ENCODE peak calls at places on chromosomes 5 and 9, in six cellular contexts. One of them, this sample, is unnamed.

GRCh38 chr9:93209097-93209496 is 25.2 kb downstream of the WNK2 start:
- DNase-seq in stimulated activated naive CD8-positive, alpha-beta T cell treated with anti-CD3 and anti-CD28 coated beads, Interleukin-15, Interleukin-2, amounts not matched to agents 100 U/mL and 50 U/mL, for 24 hours: no peak
- DNase-seq in NCI-H1105: no peak
- DNase-seq in iris pigment epithelial cell: no peak
- DNase-seq in HCT116: no peak
- DNase-seq in T-helper 9 cell: no peak
- DNase-seq in this sample: no peak

GRCh38 chr5:318341-318897 is 3.1 kb upstream of the AHRR start:
- DNase-seq in T-helper 9 cell: no peak
- DNase-seq in iris pigment epithelial cell: peak
- DNase-seq in HCT116: peak
- DNase-seq in NCI-H1105: no peak
- DNase-seq in stimulated activated naive CD8-positive, alpha-beta T cell treated with anti-CD3 and anti-CD28 coated beads, Interleukin-15, Interleukin-2, amounts not matched to agents 100 U/mL and 50 U/mL, for 24 hours: no peak
- DNase-seq in this sample: no peak

GRCh38 chr9:109989296-109989695 is 209.3 kb downstream of the PALM2AKAP2 start:
- DNase-seq in iris pigment epithelial cell: peak
- DNase-seq in T-helper 9 cell: no peak
- DNase-seq in HCT116: no peak
- DNase-seq in NCI-H1105: no peak
- DNase-seq in stimulated activated naive CD8-positive, alpha-beta T cell treated with anti-CD3 and anti-CD28 coated beads, Interleukin-15, Interleukin-2, amounts not matched to agents 100 U/mL and 50 U/mL, for 24 hours: no peak
- DNase-seq in this sample: no peak

GRCh38 chr5:14177651-14178050 is 34.5 kb downstream of the TRIO start:
- DNase-seq in NCI-H1105: no peak
- DNase-seq in iris pigment epithelial cell: no peak
- DNase-seq in T-helper 9 cell: no peak
- DNase-seq in HCT116: no peak
- DNase-seq in stimulated activated naive CD8-positive, alpha-beta T cell treated with anti-CD3 and anti-CD28 coated beads, Interleukin-15, Interleukin-2, amounts not matched to agents 100 U/mL and 50 U/mL, for 24 hours: no peak
- DNase-seq in this sample: no peak

GRCh38 chr9:114271556-114272510 is 51.1 kb upstream of the ORM1 start:
- DNase-seq in stimulated activated naive CD8-positive, alpha-beta T cell treated with anti-CD3 and anti-CD28 coated beads, Interleukin-15, Interleukin-2, amounts not matched to agents 100 U/mL and 50 U/mL, for 24 hours: peak
- DNase-seq in HCT116: peak
- DNase-seq in NCI-H1105: no peak
- DNase-seq in T-helper 9 cell: no peak
- DNase-seq in iris pigment epithelial cell: peak
- DNase-seq in this sample: peak

GRCh38 chr9:98234231-98234825 is 21.1 kb downstream of the TBC1D2 start:
- DNase-seq in stimulated activated naive CD8-positive, alpha-beta T cell treated with anti-CD3 and anti-CD28 coated beads, Interleukin-15, Interleukin-2, amounts not matched to agents 100 U/mL and 50 U/mL, for 24 hours: no peak
- DNase-seq in iris pigment epithelial cell: no peak
- DNase-seq in T-helper 9 cell: no peak
- DNase-seq in HCT116: no peak
- DNase-seq in NCI-H1105: no peak
- DNase-seq in this sample: no peak

GRCh38 chr9:106860731-106861584 is 2.0 kb upstream of the ZNF462 start:
- DNase-seq in iris pigment epithelial cell: peak
- DNase-seq in NCI-H1105: no peak
- DNase-seq in HCT116: no peak
- DNase-seq in T-helper 9 cell: no peak
- DNase-seq in stimulated activated naive CD8-positive, alpha-beta T cell treated with anti-CD3 and anti-CD28 coated beads, Interleukin-15, Interleukin-2, amounts not matched to agents 100 U/mL and 50 U/mL, for 24 hours: no peak
- DNase-seq in this sample: peak

GRCh38 chr5:107805166-107805565 is 134.4 kb upstream of the EFNA5 start:
- DNase-seq in HCT116: no peak
- DNase-seq in iris pigment epithelial cell: no peak
- DNase-seq in stimulated activated naive CD8-positive, alpha-beta T cell treated with anti-CD3 and anti-CD28 coated beads, Interleukin-15, Interleukin-2, amounts not matched to agents 100 U/mL and 50 U/mL, for 24 hours: no peak
- DNase-seq in NCI-H1105: no peak
- DNase-seq in T-helper 9 cell: no peak
- DNase-seq in this sample: no peak

GRCh38 chr9:34493972-34494535 is 28.7 kb downstream of the ENHO start:
- DNase-seq in NCI-H1105: no peak
- DNase-seq in iris pigment epithelial cell: peak
- DNase-seq in stimulated activated naive CD8-positive, alpha-beta T cell treated with anti-CD3 and anti-CD28 coated beads, Interleukin-15, Interleukin-2, amounts not matched to agents 100 U/mL and 50 U/mL, for 24 hours: peak
- DNase-seq in T-helper 9 cell: peak
- DNase-seq in HCT116: no peak
- DNase-seq in this sample: peak

GRCh38 chr5:39671421-39672110 is 246.8 kb upstream of the DAB2 start:
- DNase-seq in stimulated activated naive CD8-positive, alpha-beta T cell treated with anti-CD3 and anti-CD28 coated beads, Interleukin-15, Interleukin-2, amounts not matched to agents 100 U/mL and 50 U/mL, for 24 hours: no peak
- DNase-seq in T-helper 9 cell: no peak
- DNase-seq in iris pigment epithelial cell: no peak
- DNase-seq in NCI-H1105: no peak
- DNase-seq in HCT116: no peak
- DNase-seq in this sample: no peak

GRCh38 chr9:77534376-77535057 is 113.6 kb downstream of the GNA14 start:
- DNase-seq in T-helper 9 cell: no peak
- DNase-seq in HCT116: no peak
- DNase-seq in iris pigment epithelial cell: no peak
- DNase-seq in stimulated activated naive CD8-positive, alpha-beta T cell treated with anti-CD3 and anti-CD28 coated beads, Interleukin-15, Interleukin-2, amounts not matched to agents 100 U/mL and 50 U/mL, for 24 hours: no peak
- DNase-seq in NCI-H1105: no peak
- DNase-seq in this sample: no peak

GRCh38 chr5:56848206-56848605 is 32.9 kb downstream of the MAP3K1 start:
- DNase-seq in T-helper 9 cell: no peak
- DNase-seq in iris pigment epithelial cell: no peak
- DNase-seq in HCT116: no peak
- DNase-seq in NCI-H1105: no peak
- DNase-seq in stimulated activated naive CD8-positive, alpha-beta T cell treated with anti-CD3 and anti-CD28 coated beads, Interleukin-15, Interleukin-2, amounts not matched to agents 100 U/mL and 50 U/mL, for 24 hours: no peak
- DNase-seq in this sample: no peak

GRCh38 chr5:44942524-44943001 is 133.8 kb downstream of the MRPS30 start:
- DNase-seq in HCT116: no peak
- DNase-seq in iris pigment epithelial cell: no peak
- DNase-seq in stimulated activated naive CD8-positive, alpha-beta T cell treated with anti-CD3 and anti-CD28 coated beads, Interleukin-15, Interleukin-2, amounts not matched to agents 100 U/mL and 50 U/mL, for 24 hours: no peak
- DNase-seq in T-helper 9 cell: no peak
- DNase-seq in NCI-H1105: no peak
- DNase-seq in this sample: no peak

GRCh38 chr9:115278241-115279035 is 160.5 kb upstream of the TNC start:
- DNase-seq in T-helper 9 cell: no peak
- DNase-seq in HCT116: no peak
- DNase-seq in NCI-H1105: no peak
- DNase-seq in stimulated activated naive CD8-positive, alpha-beta T cell treated with anti-CD3 and anti-CD28 coated beads, Interleukin-15, Interleukin-2, amounts not matched to agents 100 U/mL and 50 U/mL, for 24 hours: no peak
- DNase-seq in iris pigment epithelial cell: no peak
- DNase-seq in this sample: no peak

GRCh38 chr9:125694478-125694877 is 12.5 kb downstream of the MAPKAP1 start:
- DNase-seq in T-helper 9 cell: no peak
- DNase-seq in stimulated activated naive CD8-positive, alpha-beta T cell treated with anti-CD3 and anti-CD28 coated beads, Interleukin-15, Interleukin-2, amounts not matched to agents 100 U/mL and 50 U/mL, for 24 hours: no peak
- DNase-seq in iris pigment epithelial cell: peak
- DNase-seq in HCT116: no peak
- DNase-seq in NCI-H1105: no peak
- DNase-seq in this sample: no peak

GRCh38 chr5:324736-325612 is 3.5 kb downstream of the AHRR start:
- DNase-seq in T-helper 9 cell: no peak
- DNase-seq in NCI-H1105: no peak
- DNase-seq in iris pigment epithelial cell: no peak
- DNase-seq in HCT116: no peak
- DNase-seq in stimulated activated naive CD8-positive, alpha-beta T cell treated with anti-CD3 and anti-CD28 coated beads, Interleukin-15, Interleukin-2, amounts not matched to agents 100 U/mL and 50 U/mL, for 24 hours: no peak
- DNase-seq in this sample: no peak

GRCh38 chr5:68055686-68056085 is 159.9 kb upstream of the PIK3R1 start:
- DNase-seq in iris pigment epithelial cell: no peak
- DNase-seq in NCI-H1105: no peak
- DNase-seq in T-helper 9 cell: no peak
- DNase-seq in stimulated activated naive CD8-positive, alpha-beta T cell treated with anti-CD3 and anti-CD28 coated beads, Interleukin-15, Interleukin-2, amounts not matched to agents 100 U/mL and 50 U/mL, for 24 hours: no peak
- DNase-seq in HCT116: no peak
- DNase-seq in this sample: no peak

GRCh38 chr5:115179959-115180709 is 10.4 kb upstream of the TRIM36 start:
- DNase-seq in iris pigment epithelial cell: peak
- DNase-seq in stimulated activated naive CD8-positive, alpha-beta T cell treated with anti-CD3 and anti-CD28 coated beads, Interleukin-15, Interleukin-2, amounts not matched to agents 100 U/mL and 50 U/mL, for 24 hours: peak
- DNase-seq in T-helper 9 cell: no peak
- DNase-seq in HCT116: no peak
- DNase-seq in NCI-H1105: peak
- DNase-seq in this sample: peak

GRCh38 chr5:13505326-13505725 is 439.2 kb downstream of the DNAH5 start:
- DNase-seq in T-helper 9 cell: no peak
- DNase-seq in NCI-H1105: no peak
- DNase-seq in iris pigment epithelial cell: no peak
- DNase-seq in stimulated activated naive CD8-positive, alpha-beta T cell treated with anti-CD3 and anti-CD28 coated beads, Interleukin-15, Interleukin-2, amounts not matched to agents 100 U/mL and 50 U/mL, for 24 hours: no peak
- DNase-seq in HCT116: no peak
- DNase-seq in this sample: no peak

GRCh38 chr9:70260007-70260443 is 1.2 kb downstream of the SMC5 start:
- DNase-seq in stimulated activated naive CD8-positive, alpha-beta T cell treated with anti-CD3 and anti-CD28 coated beads, Interleukin-15, Interleukin-2, amounts not matched to agents 100 U/mL and 50 U/mL, for 24 hours: no peak
- DNase-seq in HCT116: no peak
- DNase-seq in T-helper 9 cell: no peak
- DNase-seq in iris pigment epithelial cell: no peak
- DNase-seq in NCI-H1105: no peak
- DNase-seq in this sample: no peak

GRCh38 chr5:81572201-81572600 is 178.3 kb upstream of the ACOT12 start:
- DNase-seq in stimulated activated naive CD8-positive, alpha-beta T cell treated with anti-CD3 and anti-CD28 coated beads, Interleukin-15, Interleukin-2, amounts not matched to agents 100 U/mL and 50 U/mL, for 24 hours: no peak
- DNase-seq in T-helper 9 cell: no peak
- DNase-seq in NCI-H1105: no peak
- DNase-seq in HCT116: no peak
- DNase-seq in iris pigment epithelial cell: no peak
- DNase-seq in this sample: no peak

GRCh38 chr9:108910402-108910801 is 23.5 kb downstream of the ELP1 start:
- DNase-seq in iris pigment epithelial cell: no peak
- DNase-seq in stimulated activated naive CD8-positive, alpha-beta T cell treated with anti-CD3 and anti-CD28 coated beads, Interleukin-15, Interleukin-2, amounts not matched to agents 100 U/mL and 50 U/mL, for 24 hours: no peak
- DNase-seq in HCT116: no peak
- DNase-seq in NCI-H1105: no peak
- DNase-seq in T-helper 9 cell: no peak
- DNase-seq in this sample: no peak

GRCh38 chr9:129752915-129753724 is at the start of gene PTGES:
- DNase-seq in NCI-H1105: no peak
- DNase-seq in iris pigment epithelial cell: peak
- DNase-seq in stimulated activated naive CD8-positive, alpha-beta T cell treated with anti-CD3 and anti-CD28 coated beads, Interleukin-15, Interleukin-2, amounts not matched to agents 100 U/mL and 50 U/mL, for 24 hours: peak
- DNase-seq in T-helper 9 cell: peak
- DNase-seq in HCT116: peak
- DNase-seq in this sample: peak

GRCh38 chr9:131656356-131657030 is 83.4 kb downstream of the RAPGEF1 start:
- DNase-seq in HCT116: no peak
- DNase-seq in NCI-H1105: no peak
- DNase-seq in T-helper 9 cell: peak
- DNase-seq in stimulated activated naive CD8-positive, alpha-beta T cell treated with anti-CD3 and anti-CD28 coated beads, Interleukin-15, Interleukin-2, amounts not matched to agents 100 U/mL and 50 U/mL, for 24 hours: peak
- DNase-seq in iris pigment epithelial cell: no peak
- DNase-seq in this sample: peak

GRCh38 chr5:175788155-175788787 is 83.1 kb upstream of the CPLX2 start:
- DNase-seq in stimulated activated naive CD8-positive, alpha-beta T cell treated with anti-CD3 and anti-CD28 coated beads, Interleukin-15, Interleukin-2, amounts not matched to agents 100 U/mL and 50 U/mL, for 24 hours: no peak
- DNase-seq in NCI-H1105: no peak
- DNase-seq in HCT116: no peak
- DNase-seq in iris pigment epithelial cell: no peak
- DNase-seq in T-helper 9 cell: no peak
- DNase-seq in this sample: no peak

This sample was measured in activated naive CD4-positive, alpha-beta T cell treated with anti-CD3 and anti-CD28 coated beads for 36 hours.